ENCODE peak calls at places on chromosome 4, in nine cellular contexts. K is astrocyte of the spinal cord; E is HFFc6; P is stimulated activated CD4-positive, alpha-beta T cell treated with anti-CD3 and anti-CD28 coated beads, Interleukin-1b, Interleukin-23, amount 100 ng/mL, for 4 hours; G is GM19239; Q is activated naive CD4-positive, alpha-beta T cell; A is PC-3; W is OCI-M1; Z is Right ventricle myocardium inferior. L is an unnamed sample.

GRCh38 chr4:89645512-89645911 is 191.4 kb downstream of the SNCA start:
- DNase-seq in K (no peak), E (no peak), P (no peak), G (no peak), Q (no peak), A (no peak), W (no peak), Z (no peak), L (no peak)

GRCh38 chr4:139227729-139228404 is 50.8 kb upstream of the ELF2 start:
- DNase-seq in K (no peak), E (no peak), P (no peak), G (no peak), Q (no peak), A (peak), W (peak), Z (no peak), L (peak)

GRCh38 chr4:182449186-182449880 is 206.1 kb downstream of the TENM3 start:
- DNase-seq in K (peak), E (peak), P (no peak), G (peak), Q (no peak), A (peak), W (no peak), Z (no peak), L (peak)

GRCh38 chr4:86233681-86234080 is 126.2 kb downstream of the MAPK10 start:
- DNase-seq in K (peak), E (peak), P (no peak), G (no peak), Q (no peak), A (no peak), W (no peak), Z (no peak), L (no peak)

GRCh38 chr4:139014391-139015268 is 951 bp upstream of the NOCT start:
- DNase-seq in K (peak), E (peak), P (no peak), G (peak), Q (no peak), A (peak), W (peak), Z (no peak), L (peak)

GRCh38 chr4:41204400-41204978 is 9.9 kb downstream of the APBB2 start:
- DNase-seq in K (peak), E (peak), P (no peak), G (no peak), Q (no peak), A (peak), W (no peak), Z (peak), L (no peak)

GRCh38 chr4:91089194-91089593 is 962.0 kb downstream of the CCSER1 start:
- DNase-seq in K (no peak), E (no peak), P (no peak), G (no peak), Q (no peak), A (no peak), W (peak), Z (no peak), L (no peak)

GRCh38 chr4:79294064-79294463 is 31.8 kb downstream of the NAA11 start:
- DNase-seq in K (peak), E (no peak), P (no peak), G (no peak), Q (no peak), A (peak), W (no peak), Z (no peak), L (no peak)

GRCh38 chr4:54095110-54095800 is 4.7 kb upstream of the GSX2 start:
- DNase-seq in K (no peak), E (no peak), P (no peak), G (no peak), Q (no peak), A (no peak), W (no peak), Z (no peak), L (no peak)

GRCh38 chr4:100391913-100392312 is 125.9 kb downstream of the EMCN start:
- DNase-seq in K (peak), E (peak), P (no peak), G (no peak), Q (no peak), A (peak), W (peak), Z (no peak), L (no peak)

GRCh38 chr4:102620697-102621497 is 119.7 kb downstream of the NFKB1 start:
- DNase-seq in K (peak), E (peak), P (no peak), G (no peak), Q (no peak), A (peak), W (peak), Z (no peak), L (peak)

GRCh38 chr4:13523105-13523477 is 21.2 kb downstream of the NKX3-2 start:
- DNase-seq in K (no peak), E (no peak), P (no peak), G (no peak), Q (no peak), A (no peak), W (no peak), Z (no peak), L (no peak)

GRCh38 chr4:187075514-187075913 is 351.9 kb upstream of the FAT1 start:
- DNase-seq in K (no peak), E (peak), P (no peak), G (no peak), Q (no peak), A (no peak), W (no peak), Z (no peak), L (no peak)

GRCh38 chr4:19309365-19309764 is 942.3 kb upstream of the SLIT2 start:
- DNase-seq in K (peak), E (peak), P (no peak), G (no peak), Q (no peak), A (peak), W (peak), Z (no peak), L (no peak)

GRCh38 chr4:88600129-88600849 is 8.0 kb downstream of the HERC3 start:
- DNase-seq in K (peak), E (peak), P (no peak), G (no peak), Q (no peak), A (peak), W (peak), Z (no peak), L (no peak)

GRCh38 chr4:8108261-8108660 is 50.4 kb downstream of the ABLIM2 start:
- DNase-seq in K (no peak), E (no peak), P (no peak), G (no peak), Q (no peak), A (no peak), W (no peak), Z (peak), L (no peak)

GRCh38 chr4:158411180-158411721 is 110.4 kb upstream of the RXFP1 start:
- DNase-seq in K (no peak), E (no peak), P (no peak), G (no peak), Q (no peak), A (no peak), W (no peak), Z (no peak), L (no peak)

GRCh38 chr4:88991746-88992145 is 65.2 kb downstream of the FAM13A start:
- DNase-seq in K (no peak), E (peak), P (no peak), G (no peak), Q (no peak), A (peak), W (no peak), Z (no peak), L (no peak)

GRCh38 chr4:145546556-145546955 is 64.9 kb downstream of the SMAD1 start:
- DNase-seq in K (peak), E (no peak), P (no peak), G (no peak), Q (no peak), A (peak), W (no peak), Z (no peak), L (no peak)

GRCh38 chr4:82798168-82799005 is at the start of gene SCD5:
- DNase-seq in K (peak), E (peak), P (peak), G (peak), Q (no peak), A (peak), W (peak), Z (peak), L (peak)

GRCh38 chr4:158020175-158020574 is 152.7 kb downstream of the GASK1B start:
- DNase-seq in K (peak), E (peak), P (no peak), G (no peak), Q (no peak), A (peak), W (peak), Z (no peak), L (no peak)

GRCh38 chr4:40931825-40932224 is 182.1 kb downstream of the NSUN7 start:
- DNase-seq in K (no peak), E (no peak), P (no peak), G (no peak), Q (no peak), A (no peak), W (no peak), Z (no peak), L (no peak)

GRCh38 chr4:6226506-6226905 is 26.2 kb upstream of the JAKMIP1 start:
- DNase-seq in K (no peak), E (no peak), P (no peak), G (no peak), Q (no peak), A (no peak), W (no peak), Z (no peak), L (no peak)

GRCh38 chr4:164207460-164207859 is 546.5 kb upstream of the SMIM31 start:
- DNase-seq in K (no peak), E (no peak), P (no peak), G (no peak), Q (no peak), A (no peak), W (no peak), Z (no peak), L (no peak)

GRCh38 chr4:86141166-86141565 is 218.7 kb downstream of the MAPK10 start:
- DNase-seq in K (no peak), E (no peak), P (no peak), G (no peak), Q (no peak), A (no peak), W (peak), Z (no peak), L (peak)

GRCh38 chr4:8192748-8193738 is 6.0 kb upstream of the SH3TC1 start:
- DNase-seq in K (peak), E (no peak), P (no peak), G (peak), Q (no peak), A (peak), W (peak), Z (peak), L (peak)

GRCh38 chr4:113641025-113641431 is 120.5 kb downstream of the CAMK2D start:
- DNase-seq in K (no peak), E (no peak), P (no peak), G (peak), Q (no peak), A (no peak), W (peak), Z (no peak), L (no peak)

GRCh38 chr4:121421594-121421993 is 40.8 kb upstream of the QRFPR start:
- DNase-seq in K (no peak), E (no peak), P (no peak), G (no peak), Q (no peak), A (no peak), W (peak), Z (no peak), L (no peak)

GRCh38 chr4:76341063-76341462 is 34.5 kb downstream of the STBD1 start:
- DNase-seq in K (peak), E (peak), P (no peak), G (no peak), Q (no peak), A (peak), W (peak), Z (no peak), L (peak)

GRCh38 chr4:165905405-165906027 is 32.5 kb downstream of the TLL1 start:
- DNase-seq in K (no peak), E (peak), P (no peak), G (no peak), Q (no peak), A (peak), W (no peak), Z (no peak), L (no peak)

GRCh38 chr4:113026556-113026955 is 22.9 kb upstream of the ANK2 start:
- DNase-seq in K (peak), E (peak), P (no peak), G (no peak), Q (no peak), A (no peak), W (no peak), Z (no peak), L (no peak)

GRCh38 chr4:45063166-45063565 is 336.8 kb upstream of the GNPDA2 start:
- DNase-seq in K (no peak), E (no peak), P (no peak), G (no peak), Q (no peak), A (no peak), W (no peak), Z (no peak), L (no peak)

GRCh38 chr4:39464886-39465501 is 6.1 kb downstream of the LIAS start:
- DNase-seq in K (peak), E (peak), P (no peak), G (no peak), Q (no peak), A (peak), W (peak), Z (no peak), L (peak)

GRCh38 chr4:150348079-150348478 is 233.9 kb upstream of the MAB21L2 start:
- DNase-seq in K (peak), E (peak), P (no peak), G (no peak), Q (no peak), A (peak), W (peak), Z (no peak), L (no peak)

GRCh38 chr4:139042981-139043460 is 27.4 kb downstream of the NOCT start:
- DNase-seq in K (no peak), E (no peak), P (no peak), G (no peak), Q (no peak), A (no peak), W (no peak), Z (no peak), L (no peak)

GRCh38 chr4:108607426-108607825 is 12.9 kb upstream of the RPL34 start:
- DNase-seq in K (no peak), E (no peak), P (no peak), G (no peak), Q (no peak), A (no peak), W (no peak), Z (no peak), L (no peak)

L was measured in KBM-7.